ENCODE peak calls at places on chromosomes 16 and 17, in six cellular contexts. B is CD8-positive, alpha-beta T cell; D is germinal center; S is cardiac fibroblast; U is stimulated activated CD4-positive, alpha-beta T cell treated with anti-CD3 and anti-CD28 coated beads, Interleukin-1b, Interleukin-23, amount 100 ng/mL, for 1 hour; K is hepatic stellate cell. R is an unnamed sample.

GRCh38 chr17:10018461-10018891 is 113.4 kb upstream of the RCVRN start:
- DNase-seq in B (no peak), D (peak), S (no peak), U (no peak), K (no peak), R (no peak)

GRCh38 chr17:58303981-58304734 is 23.4 kb upstream of the MPO start:
- DNase-seq in B (peak), D (peak), S (peak), U (no peak), K (peak), R (no peak)

GRCh38 chr17:82489851-82490511 is 29.6 kb upstream of the FOXK2 start:
- DNase-seq in B (no peak), D (no peak), S (no peak), U (no peak), K (no peak), R (no peak)

GRCh38 chr16:6884002-6884401 is 448.6 kb upstream of the RBFOX1 start:
- DNase-seq in B (no peak), D (no peak), S (no peak), U (no peak), K (no peak), R (no peak)

GRCh38 chr17:74118504-74118903 is 85.0 kb upstream of the RPL38 start:
- DNase-seq in B (no peak), D (no peak), S (no peak), U (no peak), K (no peak), R (no peak)

GRCh38 chr17:82866521-82867214 is 26.8 kb upstream of the ZNF750 start:
- DNase-seq in B (no peak), D (no peak), S (peak), U (no peak), K (peak), R (no peak)

GRCh38 chr17:46106966-46107644 is 86.1 kb downstream of the KANSL1 start:
- DNase-seq in B (no peak), D (no peak), S (peak), U (no peak), K (no peak), R (no peak)

GRCh38 chr16:31354394-31355291 is at the start of gene ITGAX:
- DNase-seq in B (peak), D (peak), S (peak), U (no peak), K (no peak), R (peak)

GRCh38 chr17:79910985-79911361 is 71.7 kb upstream of the CBX4 start:
- DNase-seq in B (no peak), D (no peak), S (no peak), U (no peak), K (no peak), R (no peak)

GRCh38 chr16:12463961-12464360 is 339.7 kb downstream of the CPPED1 start:
- DNase-seq in B (no peak), D (no peak), S (no peak), U (no peak), K (no peak), R (no peak)

GRCh38 chr17:55820675-55821074 is 69.8 kb downstream of the PCTP start:
- DNase-seq in B (no peak), D (no peak), S (no peak), U (no peak), K (no peak), R (no peak)

GRCh38 chr16:27237229-27238015 is 31.1 kb downstream of the NSMCE1 start:
- DNase-seq in B (peak), D (peak), S (peak), U (peak), K (no peak), R (peak)

GRCh38 chr17:35160354-35161201 is 13.0 kb downstream of the UNC45B start:
- DNase-seq in B (peak), D (no peak), S (no peak), U (no peak), K (no peak), R (no peak)

GRCh38 chr16:29745126-29745852 is 501 bp downstream of the C16orf54 start:
- DNase-seq in B (peak), D (peak), S (no peak), U (no peak), K (no peak), R (peak)

GRCh38 chr17:65473985-65474384 is 87.5 kb downstream of the AXIN2 start:
- DNase-seq in B (no peak), D (no peak), S (no peak), U (no peak), K (no peak), R (no peak)

GRCh38 chr17:19341211-19341631 is 21.3 kb downstream of the B9D1 start:
- DNase-seq in B (no peak), D (no peak), S (no peak), U (no peak), K (no peak), R (peak)

GRCh38 chr17:42111901-42112551 is 488 bp downstream of the DHX58 start:
- DNase-seq in B (peak), D (no peak), S (peak), U (no peak), K (peak), R (no peak)

GRCh38 chr17:29844339-29845048 is 85.5 kb downstream of the SSH2 start:
- DNase-seq in B (no peak), D (no peak), S (peak), U (no peak), K (no peak), R (no peak)

GRCh38 chr17:46764335-46764708 is 54.2 kb downstream of the WNT3 start:
- DNase-seq in B (no peak), D (no peak), S (no peak), U (no peak), K (no peak), R (peak)